ENCODE peak calls at places on chromosomes 16 and 17, in eight cellular contexts. L is adrenal gland, G is A549, W is osteocyte, U is neural progenitor cell, F is RWPE1, N is prostate gland, K is GM10248. D is an unnamed sample.

GRCh38 chr17:36008998-36009665 is 7.8 kb upstream of the CCL15 start:
- DNase-seq in L (no peak), G (no peak), W (no peak), U (no peak), F (no peak), N (no peak), K (no peak), D (no peak)

GRCh38 chr16:75761111-75761510 is 34.8 kb upstream of the CPHXL start:
- DNase-seq in L (no peak), G (no peak), W (no peak), U (no peak), F (no peak), N (no peak), K (peak; percentile 40), D (peak; percentile 35)

GRCh38 chr17:61662771-61663170 is 71.8 kb upstream of the NACA2 start:
- DNase-seq in L (no peak), G (no peak), W (no peak), U (no peak), F (no peak), N (no peak), K (no peak), D (no peak)

GRCh38 chr16:8626946-8627345 is 5.4 kb downstream of the METTL22 start:
- DNase-seq in L (no peak), G (no peak), W (no peak), U (no peak), F (no peak), N (no peak), K (no peak), D (no peak)

GRCh38 chr17:57751971-57752905 is 7.1 kb upstream of the CCDC182 start:
- DNase-seq in L (peak; percentile 73), G (no peak), W (no peak), U (no peak), F (no peak), N (no peak), K (no peak), D (no peak)

GRCh38 chr17:57144567-57144966 is 59.5 kb downstream of the AKAP1 start:
- DNase-seq in L (no peak), G (no peak), W (no peak), U (no peak), F (no peak), N (no peak), K (no peak), D (no peak)

GRCh38 chr17:60720763-60721531 is 43.3 kb downstream of the BCAS3 start:
- DNase-seq in L (peak; percentile 66), G (peak; percentile 63), W (no peak), U (peak; percentile 72), F (peak; percentile 46), N (peak; percentile 53), K (peak; percentile 64), D (peak; percentile 63)

GRCh38 chr17:55852734-55853133 is 101.9 kb downstream of the PCTP start:
- DNase-seq in L (no peak), G (no peak), W (no peak), U (peak; percentile 16), F (no peak), N (no peak), K (no peak), D (no peak)

GRCh38 chr16:22671301-22672076 is 142.5 kb upstream of the HS3ST2 start:
- DNase-seq in L (peak; percentile 40), G (no peak), W (peak; percentile 78), U (peak; percentile 47), F (no peak), N (no peak), K (no peak), D (no peak)

GRCh38 chr16:75256059-75256870 is 4.8 kb upstream of the BCAR1 start:
- DNase-seq in L (peak; percentile 64), G (no peak), W (no peak), U (no peak), F (no peak), N (no peak), K (no peak), D (no peak)

GRCh38 chr16:81623365-81624102 is 155.6 kb upstream of the PLCG2 start:
- DNase-seq in L (peak; percentile 76), G (peak; percentile 73), W (no peak), U (peak; percentile 73), F (no peak), N (peak; percentile 54), K (peak; percentile 66), D (peak; percentile 74)

GRCh38 chr17:74123350-74123749 is 80.1 kb upstream of the RPL38 start:
- DNase-seq in L (no peak), G (no peak), W (no peak), U (no peak), F (no peak), N (no peak), K (no peak), D (no peak)

DNA sequence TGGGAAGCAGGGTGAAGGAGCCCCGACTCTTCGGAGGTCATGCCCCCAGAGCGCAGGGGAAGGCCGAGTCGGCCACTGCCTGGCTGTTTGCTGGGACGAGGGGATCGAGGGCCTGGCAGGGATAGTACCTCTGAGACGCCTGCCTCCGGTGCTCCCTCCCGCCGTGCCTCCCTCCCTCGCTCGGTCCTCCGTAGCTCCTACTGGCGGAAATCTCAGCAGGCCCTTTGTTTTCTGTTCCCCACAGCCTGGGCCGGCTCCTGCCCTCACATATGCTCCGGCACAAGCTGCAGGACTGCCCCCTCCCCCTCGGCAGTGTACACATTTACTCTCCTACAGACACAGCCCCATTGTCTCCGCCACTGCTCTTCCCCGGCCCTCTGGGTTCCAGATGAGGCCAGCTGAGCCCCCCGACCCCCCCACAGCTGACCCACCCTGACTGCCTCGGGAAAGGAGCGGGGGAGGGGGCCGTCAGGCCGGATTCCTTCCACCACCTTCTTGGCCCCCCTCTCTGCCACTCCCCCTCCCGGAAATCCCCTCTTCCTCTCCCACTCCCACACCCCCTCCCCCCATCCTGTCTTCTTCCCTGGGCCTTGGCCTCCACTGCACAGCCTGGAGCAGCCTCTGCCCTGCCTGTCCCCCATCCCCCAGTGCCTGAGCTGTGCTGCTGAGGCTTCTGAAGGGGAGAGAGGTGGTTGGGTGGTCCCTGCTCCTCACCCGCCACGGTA is 1.4 kb downstream of the TRAF4 start:
- DNase-seq in L (peak; percentile 75), G (no peak), W (peak; percentile 86), U (peak; percentile 85), F (no peak), N (peak; percentile 78), K (no peak), D (no peak)
- TF ChIP-seq CTCF in L (no peak), G (no peak), W (no peak), U (peak; percentile 2), F (no peak), N (no peak), K (no peak), D (no peak)

GRCh38 chr17:76588182-76588581 is 2.5 kb upstream of the ST6GALNAC2 start:
- DNase-seq in L (peak; percentile 53), G (no peak), W (no peak), U (no peak), F (no peak), N (no peak), K (no peak), D (peak; percentile 11)
- TF ChIP-seq CTCF in L (no peak), G (no peak), W (no peak), U (no peak), F (no peak), N (no peak), K (no peak), D (no peak)

GRCh38 chr17:79183221-79184158 is 108.9 kb downstream of the ENGASE start:
- DNase-seq in L (no peak), G (peak; percentile 85), W (no peak), U (peak; percentile 91), F (no peak), N (no peak), K (peak; percentile 40), D (peak; percentile 60)
- TF ChIP-seq CTCF in L (no peak), G (no peak), W (no peak), U (no peak), F (no peak), N (no peak), K (no peak), D (no peak)

DNA sequence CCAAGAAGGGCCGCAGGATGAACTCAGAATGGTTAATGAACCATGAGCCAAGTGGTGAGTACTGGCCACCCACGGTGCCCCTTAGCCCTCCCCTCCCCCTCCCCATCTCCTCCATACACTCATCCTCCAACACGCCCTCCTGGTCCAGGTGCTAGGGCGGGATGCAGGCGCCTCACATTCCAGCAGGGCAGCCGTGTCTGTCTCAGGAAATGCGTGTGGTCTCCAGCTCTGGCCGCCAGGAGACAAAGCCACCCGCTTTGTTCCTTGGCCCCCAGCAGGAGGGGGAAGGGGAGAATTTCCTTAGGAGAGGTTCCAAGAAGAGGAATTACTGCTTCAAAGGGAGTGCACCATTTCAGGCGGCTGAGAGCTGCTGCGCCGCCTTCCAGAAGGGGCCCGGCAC is 29.8 kb upstream of the RMI2 start:
- DNase-seq in L (no peak), G (no peak), W (no peak), U (peak; percentile 94), F (no peak), N (no peak), K (no peak), D (no peak)
- TF ChIP-seq CTCF in L (no peak), G (no peak), W (peak; percentile 22), U (peak; percentile 28), F (no peak), N (no peak), K (no peak), D (no peak)

D was measured in GM13976.